ENCODE peak calls at places on chromosomes 6 and 20, in nine cellular contexts. One of them, this sample, is unnamed.
A peak's percentile ranks its signal among the peaks of the same experiment; 100 is the strongest.

GRCh38 chr6:7680393-7681075 is 45.4 kb upstream of the BMP6 start:
- DNase-seq in K562: no peak
- DNase-seq in GM12878: no peak
- DNase-seq in GM23248: no peak
- DNase-seq in GM23338: peak; percentile 21
- DNase-seq in fibroblast of lung: no peak
- DNase-seq in HCT116: no peak
- DNase-seq in endothelial cell of umbilical vein: no peak
- DNase-seq in astrocyte: no peak
- DNase-seq in this sample: no peak

GRCh38 chr6:116266803-116267202 is 12.9 kb downstream of the TSPYL1 start:
- DNase-seq in GM23248: peak; percentile 76
- DNase-seq in GM12878: no peak
- DNase-seq in HCT116: no peak
- DNase-seq in fibroblast of lung: no peak
- DNase-seq in endothelial cell of umbilical vein: no peak
- DNase-seq in astrocyte: no peak
- DNase-seq in GM23338: no peak
- DNase-seq in K562: no peak
- DNase-seq in this sample: peak; percentile 63

GRCh38 chr6:167588181-167588919 is 238.4 kb upstream of the AFDN start:
- DNase-seq in GM12878: no peak
- DNase-seq in endothelial cell of umbilical vein: peak; percentile 86
- DNase-seq in GM23248: no peak
- DNase-seq in K562: no peak
- DNase-seq in fibroblast of lung: no peak
- DNase-seq in HCT116: no peak
- DNase-seq in astrocyte: peak; percentile 35
- DNase-seq in GM23338: no peak
- DNase-seq in this sample: no peak

GRCh38 chr6:143397229-143398222 is 53.0 kb downstream of the ADAT2 start:
- DNase-seq in K562: no peak
- DNase-seq in endothelial cell of umbilical vein: peak; percentile 49
- DNase-seq in GM23248: peak; percentile 80
- DNase-seq in GM12878: no peak
- DNase-seq in HCT116: peak; percentile 42
- DNase-seq in GM23338: peak; percentile 79
- DNase-seq in astrocyte: peak; percentile 98
- DNase-seq in fibroblast of lung: peak; percentile 21
- DNase-seq in this sample: peak; percentile 100

GRCh38 chr6:52546678-52547077 is 30.2 kb downstream of the TRAM2 start:
- DNase-seq in GM23338: no peak
- DNase-seq in fibroblast of lung: no peak
- DNase-seq in GM12878: peak; percentile 26
- DNase-seq in HCT116: no peak
- DNase-seq in astrocyte: no peak
- DNase-seq in K562: no peak
- DNase-seq in GM23248: no peak
- DNase-seq in endothelial cell of umbilical vein: no peak
- DNase-seq in this sample: no peak

GRCh38 chr6:51569594-51569993 is 517.8 kb downstream of the PKHD1 start:
- DNase-seq in astrocyte: no peak
- DNase-seq in fibroblast of lung: no peak
- DNase-seq in HCT116: no peak
- DNase-seq in K562: no peak
- DNase-seq in GM23248: no peak
- DNase-seq in GM23338: peak; percentile 45
- DNase-seq in GM12878: no peak
- DNase-seq in endothelial cell of umbilical vein: no peak
- DNase-seq in this sample: no peak

GRCh38 chr20:48635791-48636267 is 192.0 kb downstream of the PREX1 start:
- DNase-seq in HCT116: peak; percentile 16
- DNase-seq in GM23338: peak; percentile 82
- DNase-seq in astrocyte: no peak
- DNase-seq in GM23248: peak; percentile 69
- DNase-seq in fibroblast of lung: peak; percentile 39
- DNase-seq in endothelial cell of umbilical vein: peak; percentile 55
- DNase-seq in GM12878: no peak
- DNase-seq in K562: peak; percentile 86
- DNase-seq in this sample: peak; percentile 26

GRCh38 chr20:57259179-57260021 is 7.0 kb downstream of the BMP7 start:
- DNase-seq in endothelial cell of umbilical vein: no peak
- DNase-seq in K562: no peak
- DNase-seq in GM23338: peak; percentile 63
- DNase-seq in astrocyte: no peak
- DNase-seq in HCT116: no peak
- DNase-seq in fibroblast of lung: no peak
- DNase-seq in GM23248: peak; percentile 12
- DNase-seq in GM12878: no peak
- DNase-seq in this sample: no peak

GRCh38 chr6:4607026-4607704 is 169.0 kb upstream of the CDYL start:
- DNase-seq in astrocyte: peak; percentile 97
- DNase-seq in endothelial cell of umbilical vein: peak; percentile 91
- DNase-seq in GM23248: peak; percentile 64
- DNase-seq in K562: no peak
- DNase-seq in HCT116: peak; percentile 53
- DNase-seq in GM23338: no peak
- DNase-seq in GM12878: no peak
- DNase-seq in fibroblast of lung: peak; percentile 94
- DNase-seq in this sample: peak; percentile 82

GRCh38 chr6:108661430-108661829 is 100.7 kb downstream of the FOXO3 start:
- DNase-seq in K562: no peak
- DNase-seq in fibroblast of lung: peak; percentile 73
- DNase-seq in GM23338: no peak
- DNase-seq in HCT116: no peak
- DNase-seq in GM12878: no peak
- DNase-seq in GM23248: peak; percentile 78
- DNase-seq in astrocyte: peak; percentile 36
- DNase-seq in endothelial cell of umbilical vein: no peak
- DNase-seq in this sample: peak; percentile 69

GRCh38 chr6:105346052-105346451 is 56.8 kb downstream of the PREP start:
- DNase-seq in HCT116: no peak
- DNase-seq in GM12878: no peak
- DNase-seq in astrocyte: peak; percentile 90
- DNase-seq in GM23248: peak; percentile 81
- DNase-seq in endothelial cell of umbilical vein: no peak
- DNase-seq in fibroblast of lung: peak; percentile 65
- DNase-seq in GM23338: no peak
- DNase-seq in K562: no peak
- DNase-seq in this sample: peak; percentile 89

GRCh38 chr6:13075491-13075845 is 252.9 kb downstream of the TBC1D7 start:
- DNase-seq in HCT116: no peak
- DNase-seq in GM23338: no peak
- DNase-seq in fibroblast of lung: no peak
- DNase-seq in GM12878: no peak
- DNase-seq in K562: no peak
- DNase-seq in endothelial cell of umbilical vein: no peak
- DNase-seq in astrocyte: no peak
- DNase-seq in GM23248: no peak
- DNase-seq in this sample: no peak

GRCh38 chr6:4776967-4777925 is 1.0 kb downstream of the CDYL start:
- DNase-seq in GM23338: peak; percentile 55
- DNase-seq in fibroblast of lung: peak; percentile 47
- DNase-seq in astrocyte: peak; percentile 27
- DNase-seq in HCT116: no peak
- DNase-seq in GM23248: peak; percentile 77
- DNase-seq in K562: peak; percentile 59
- DNase-seq in endothelial cell of umbilical vein: peak; percentile 48
- DNase-seq in GM12878: no peak
- DNase-seq in this sample: peak; percentile 48

GRCh38 chr6:136950436-136950835 is 28.3 kb downstream of the SLC35D3 start:
- DNase-seq in GM23248: peak; percentile 10
- DNase-seq in endothelial cell of umbilical vein: no peak
- DNase-seq in astrocyte: no peak
- DNase-seq in fibroblast of lung: no peak
- DNase-seq in GM12878: no peak
- DNase-seq in HCT116: no peak
- DNase-seq in K562: no peak
- DNase-seq in GM23338: no peak
- DNase-seq in this sample: no peak

GRCh38 chr20:38642498-38642897 is 40.9 kb downstream of the ARHGAP40 start:
- DNase-seq in GM23248: no peak
- DNase-seq in K562: no peak
- DNase-seq in endothelial cell of umbilical vein: no peak
- DNase-seq in HCT116: no peak
- DNase-seq in fibroblast of lung: no peak
- DNase-seq in GM12878: no peak
- DNase-seq in astrocyte: no peak
- DNase-seq in GM23338: no peak
- DNase-seq in this sample: no peak

GRCh38 chr20:38645318-38645717 is 43.7 kb downstream of the ARHGAP40 start:
- DNase-seq in fibroblast of lung: no peak
- DNase-seq in K562: no peak
- DNase-seq in GM23338: no peak
- DNase-seq in GM23248: no peak
- DNase-seq in astrocyte: no peak
- DNase-seq in GM12878: no peak
- DNase-seq in endothelial cell of umbilical vein: no peak
- DNase-seq in HCT116: no peak
- DNase-seq in this sample: no peak

GRCh38 chr20:38644588-38644987 is 43.0 kb downstream of the ARHGAP40 start:
- DNase-seq in endothelial cell of umbilical vein: no peak
- DNase-seq in GM23248: no peak
- DNase-seq in astrocyte: no peak
- DNase-seq in K562: no peak
- DNase-seq in HCT116: no peak
- DNase-seq in GM23338: no peak
- DNase-seq in GM12878: no peak
- DNase-seq in fibroblast of lung: no peak
- DNase-seq in this sample: no peak

GRCh38 chr20:38649275-38649891 is 47.8 kb downstream of the ARHGAP40 start:
- DNase-seq in fibroblast of lung: peak; percentile 23
- DNase-seq in HCT116: no peak
- DNase-seq in GM12878: no peak
- DNase-seq in GM23338: peak; percentile 78
- DNase-seq in endothelial cell of umbilical vein: peak; percentile 39
- DNase-seq in GM23248: peak; percentile 36
- DNase-seq in K562: peak; percentile 44
- DNase-seq in astrocyte: peak; percentile 6
- DNase-seq in this sample: no peak

GRCh38 chr20:38645980-38646858 is 44.6 kb downstream of the ARHGAP40 start:
- DNase-seq in K562: peak; percentile 93
- DNase-seq in fibroblast of lung: peak; percentile 58
- DNase-seq in HCT116: peak; percentile 43
- DNase-seq in endothelial cell of umbilical vein: peak; percentile 64
- DNase-seq in GM23338: peak; percentile 92
- DNase-seq in astrocyte: peak; percentile 21
- DNase-seq in GM12878: peak; percentile 25
- DNase-seq in GM23248: peak; percentile 80
- DNase-seq in this sample: peak; percentile 53
- H3K4me1 ChIP-seq in K562: no peaks in the 10 kb centered on the region
- H3K4me1 ChIP-seq in fibroblast of lung: no peaks in the 10 kb centered on the region
- H3K4me1 ChIP-seq in HCT116: peaks cover 12% of the 10 kb centered on the region
- H3K4me1 ChIP-seq in endothelial cell of umbilical vein: no peaks in the 10 kb centered on the region
- H3K4me1 ChIP-seq in GM23338: peaks cover 5% of the 10 kb centered on the region
- H3K4me1 ChIP-seq in astrocyte: no peaks in the 10 kb centered on the region
- H3K4me1 ChIP-seq in GM12878: no peaks in the 10 kb centered on the region
- H3K4me1 ChIP-seq in GM23248: no peaks in the 10 kb centered on the region
- H3K4me1 ChIP-seq in this sample: peaks cover 7% of the 10 kb centered on the region

GRCh38 chr20:1002682-1003561 is 811 bp upstream of the RSPO4 start:
- DNase-seq in K562: no peak
- DNase-seq in HCT116: no peak
- DNase-seq in fibroblast of lung: no peak
- DNase-seq in GM23338: no peak
- DNase-seq in GM12878: no peak
- DNase-seq in endothelial cell of umbilical vein: no peak
- DNase-seq in GM23248: peak; percentile 6
- DNase-seq in astrocyte: no peak
- DNase-seq in this sample: no peak
- TF ChIP-seq EZH2 in K562: no peak
- TF ChIP-seq EZH2 in HCT116: no peak
- TF ChIP-seq EZH2 in fibroblast of lung: no peak
- TF ChIP-seq EZH2 in GM23338: no peak
- TF ChIP-seq EZH2 in GM12878: no peak
- TF ChIP-seq EZH2 in endothelial cell of umbilical vein: peak; percentile 67
- TF ChIP-seq EZH2 in GM23248: no peak
- TF ChIP-seq EZH2 in astrocyte: no peak
- TF ChIP-seq EZH2 in this sample: peak; percentile 58

GRCh38 chr20:35618032-35618371 is 2.4 kb downstream of the SPAG4 start:
- DNase-seq in K562: no peak
- DNase-seq in GM23248: no peak
- DNase-seq in GM12878: no peak
- DNase-seq in fibroblast of lung: no peak
- DNase-seq in astrocyte: no peak
- DNase-seq in GM23338: no peak
- DNase-seq in endothelial cell of umbilical vein: no peak
- DNase-seq in HCT116: no peak
- DNase-seq in this sample: no peak
- H3K4me1 ChIP-seq in K562: peaks cover 7% of the 10 kb centered on the region
- H3K4me1 ChIP-seq in GM23248: peaks cover 10% of the 10 kb centered on the region
- H3K4me1 ChIP-seq in GM12878: peaks cover 25% of the 10 kb centered on the region
- H3K4me1 ChIP-seq in fibroblast of lung: peaks cover 16% of the 10 kb centered on the region
- H3K4me1 ChIP-seq in astrocyte: peaks cover 28% of the 10 kb centered on the region
- H3K4me1 ChIP-seq in GM23338: peaks cover 21% of the 10 kb centered on the region
- H3K4me1 ChIP-seq in endothelial cell of umbilical vein: peaks cover 25% of the 10 kb centered on the region
- H3K4me1 ChIP-seq in HCT116: peaks cover 42% of the 10 kb centered on the region
- H3K4me1 ChIP-seq in this sample: peaks cover 33% of the 10 kb centered on the region

GRCh38 chr20:62476074-62476838 is 461 bp upstream of the GATA5 start:
- DNase-seq in GM23338: peak; percentile 65
- DNase-seq in endothelial cell of umbilical vein: no peak
- DNase-seq in GM12878: no peak
- DNase-seq in astrocyte: no peak
- DNase-seq in K562: peak; percentile 90
- DNase-seq in GM23248: peak; percentile 20
- DNase-seq in HCT116: no peak
- DNase-seq in fibroblast of lung: no peak
- DNase-seq in this sample: no peak
- TF ChIP-seq EZH2 in GM23338: peak; percentile 90
- TF ChIP-seq EZH2 in endothelial cell of umbilical vein: peak; percentile 81
- TF ChIP-seq EZH2 in GM12878: no peak
- TF ChIP-seq EZH2 in astrocyte: peak; percentile 98
- TF ChIP-seq EZH2 in K562: no peak
- TF ChIP-seq EZH2 in GM23248: peak; percentile 94
- TF ChIP-seq EZH2 in HCT116: no peak
- TF ChIP-seq EZH2 in fibroblast of lung: peak; percentile 92
- TF ChIP-seq EZH2 in this sample: peak; percentile 96

GRCh38 chr6:44057238-44057930 is 69.9 kb downstream of the MRPL14 start:
- DNase-seq in endothelial cell of umbilical vein: no peak
- DNase-seq in fibroblast of lung: no peak
- DNase-seq in K562: peak; percentile 75
- DNase-seq in HCT116: no peak
- DNase-seq in GM23338: no peak
- DNase-seq in GM23248: no peak
- DNase-seq in astrocyte: no peak
- DNase-seq in GM12878: no peak
- DNase-seq in this sample: peak; percentile 18
- H3K4me1 ChIP-seq in endothelial cell of umbilical vein: peaks cover 47% of the 10 kb centered on the region
- H3K4me1 ChIP-seq in fibroblast of lung: peaks cover 80% of the 10 kb centered on the region
- H3K4me1 ChIP-seq in K562: peaks cover 59% of the 10 kb centered on the region
- H3K4me1 ChIP-seq in HCT116: peaks cover 56% of the 10 kb centered on the region
- H3K4me1 ChIP-seq in GM23338: no peaks in the 10 kb centered on the region
- H3K4me1 ChIP-seq in GM23248: peaks cover 85% of the 10 kb centered on the region
- H3K4me1 ChIP-seq in astrocyte: peaks cover 81% of the 10 kb centered on the region
- H3K4me1 ChIP-seq in GM12878: peaks cover 16% of the 10 kb centered on the region
- H3K4me1 ChIP-seq in this sample: peaks cover 88% of the 10 kb centered on the region